ENCODE peak calls at places on chromosomes 11 and 22, in eight cellular contexts. J is cerebellum; C is activated CD8-positive, alpha-beta memory T cell treated with anti-CD3 and anti-CD28 coated beads, Interleukin-2, amount 10 ng/mL, durations not matched to agents 7 days and 5 days; V is fibroblast of villous mesenchyme; M is AG04450; P is A549; K is C1 segment of cervical spinal cord; A is spleen. T is an unnamed sample.

GRCh38 chr22:38040953-38041759 is 16.0 kb upstream of the PICK1 start:
- DNase-seq in J (no peak), C (no peak), V (no peak), M (no peak), P (no peak), K (no peak), A (no peak), T (peak; percentile 88)

GRCh38 chr11:17714356-17714854 is 5.0 kb upstream of the MYOD1 start:
- DNase-seq in J (no peak), C (no peak), V (no peak), M (no peak), P (no peak), K (no peak), A (no peak), T (peak; percentile 27)

GRCh38 chr22:40542821-40543540 is 93.5 kb downstream of the MRTFA start:
- DNase-seq in J (no peak), C (no peak), V (no peak), M (no peak), P (no peak), K (no peak), A (no peak), T (no peak)

GRCh38 chr22:20114506-20115475 is 1.1 kb upstream of the RANBP1 start:
- DNase-seq in J (no peak), C (no peak), V (no peak), M (no peak), P (no peak), K (no peak), A (peak; percentile 79), T (peak; percentile 82)

GRCh38 chr11:79973701-79974626 is 533.1 kb upstream of the TENM4 start:
- DNase-seq in J (no peak), C (no peak), V (no peak), M (no peak), P (no peak), K (no peak), A (no peak), T (peak; percentile 66)

GRCh38 chr22:50076646-50077624 is 8.3 kb downstream of the MLC1 start:
- DNase-seq in J (no peak), C (no peak), V (no peak), M (no peak), P (no peak), K (no peak), A (peak; percentile 61), T (peak; percentile 73)

GRCh38 chr11:18457435-18457834 is 1.8 kb downstream of the LDHAL6A start:
- DNase-seq in J (no peak), C (no peak), V (peak; percentile 36), M (no peak), P (peak; percentile 10), K (no peak), A (no peak), T (peak; percentile 65)

GRCh38 chr11:2579315-2580060 is 120.3 kb downstream of the KCNQ1OT1 start:
- DNase-seq in J (no peak), C (no peak), V (no peak), M (no peak), P (no peak), K (no peak), A (peak; percentile 63), T (peak; percentile 51)

GRCh38 chr11:70268526-70268925 is 2.0 kb upstream of the PPFIA1 start:
- DNase-seq in J (no peak), C (no peak), V (no peak), M (no peak), P (no peak), K (no peak), A (peak; percentile 35), T (no peak)

GRCh38 chr11:20002312-20003216 is 157.7 kb downstream of the DBX1 start:
- DNase-seq in J (no peak), C (no peak), V (no peak), M (no peak), P (no peak), K (no peak), A (no peak), T (no peak)

GRCh38 chr11:47715082-47715669 is at the start of gene AGBL2:
- DNase-seq in J (peak; percentile 67), C (peak; percentile 93), V (peak; percentile 71), M (peak; percentile 21), P (peak; percentile 82), K (peak; percentile 50), A (peak; percentile 97), T (peak; percentile 90)

GRCh38 chr11:3984896-3985295 is 109.7 kb upstream of the RRM1 start:
- DNase-seq in J (peak; percentile 64), C (peak; percentile 61), V (peak; percentile 42), M (no peak), P (no peak), K (no peak), A (no peak), T (no peak)

GRCh38 chr22:44193537-44193896 is 12.8 kb downstream of the PARVG start:
- DNase-seq in J (peak; percentile 11), C (peak; percentile 50), V (no peak), M (no peak), P (no peak), K (no peak), A (no peak), T (no peak)

GRCh38 chr11:111540114-111540920 is at the start of gene LAYN:
- DNase-seq in J (no peak), C (peak; percentile 59), V (peak; percentile 34), M (no peak), P (no peak), K (peak; percentile 47), A (peak; percentile 82), T (peak; percentile 93)

GRCh38 chr22:37053310-37054077 is 2.0 kb downstream of the KCTD17 start:
- DNase-seq in J (peak; percentile 49), C (no peak), V (no peak), M (no peak), P (no peak), K (no peak), A (no peak), T (peak; percentile 79)

GRCh38 chr22:50470491-50470890 is 4.3 kb downstream of the SBF1 start:
- DNase-seq in J (no peak), C (peak; percentile 61), V (no peak), M (no peak), P (no peak), K (no peak), A (no peak), T (no peak)

GRCh38 chr22:17836977-17837742 is 62.9 kb upstream of the BID start:
- DNase-seq in J (no peak), C (no peak), V (no peak), M (no peak), P (no peak), K (no peak), A (no peak), T (no peak)

GRCh38 chr11:93081694-93082093 is 112.2 kb downstream of the MTNR1B start:
- DNase-seq in J (no peak), C (no peak), V (no peak), M (no peak), P (no peak), K (no peak), A (no peak), T (no peak)

GRCh38 chr11:18347471-18348125 is 25.2 kb downstream of the GTF2H1 start:
- DNase-seq in J (no peak), C (no peak), V (no peak), M (peak; percentile 59), P (no peak), K (no peak), A (no peak), T (no peak)